ENCODE peak calls at places on chromosomes 5 and 9, in eight cellular contexts. U, H, P, D, S, V, R and L are unnamed samples.

GRCh38 chr5:68169898-68170297 is 45.7 kb upstream of the PIK3R1 start:
- DNase-seq in P (no peak), S (no peak), H (no peak), V (no peak), R (no peak), D (no peak), U (no peak), L (no peak)

GRCh38 chr5:81265101-81265500 is 32.0 kb downstream of the CKMT2 start:
- DNase-seq in H (no peak), P (no peak), U (no peak), V (no peak), S (no peak), D (no peak), R (no peak), L (peak; percentile 60)

GRCh38 chr5:176373100-176373818 is 8.0 kb downstream of the ARL10 start:
- DNase-seq in P (no peak), D (no peak), H (no peak), R (no peak), U (no peak), V (no peak), S (no peak), L (no peak)

GRCh38 chr9:83714316-83714715 is 6.6 kb upstream of the UBQLN1 start:
- DNase-seq in S (peak; percentile 16), V (no peak), H (no peak), U (no peak), R (no peak), P (no peak), D (no peak), L (peak; percentile 21)

GRCh38 chr9:113349434-113350337 is at the start of gene BSPRY:
- DNase-seq in D (peak; percentile 67), H (no peak), R (no peak), P (peak; percentile 56), V (peak; percentile 8), S (no peak), U (no peak), L (peak; percentile 34)

GRCh38 chr5:80181618-80182211 is 74.1 kb downstream of the SERINC5 start:
- DNase-seq in S (peak; percentile 100), D (no peak), R (no peak), V (peak; percentile 45), H (no peak), P (no peak), U (no peak), L (no peak)

GRCh38 chr9:3756071-3756470 is 230.3 kb upstream of the RFX3 start:
- DNase-seq in S (no peak), U (no peak), P (no peak), V (no peak), R (no peak), H (no peak), D (no peak), L (no peak)

GRCh38 chr9:13480688-13481087 is 201.2 kb upstream of the MPDZ start:
- DNase-seq in U (no peak), H (no peak), P (no peak), R (no peak), S (no peak), D (no peak), V (no peak), L (peak; percentile 70)

GRCh38 chr9:33453999-33454660 is 6.7 kb upstream of the AQP3 start:
- DNase-seq in V (no peak), U (no peak), D (no peak), R (no peak), S (peak; percentile 51), P (peak; percentile 65), H (no peak), L (no peak)

GRCh38 chr9:33453286-33453882 is 6.0 kb upstream of the AQP3 start:
- DNase-seq in U (no peak), H (no peak), V (no peak), D (no peak), P (no peak), S (no peak), R (no peak), L (no peak)

GRCh38 chr9:33455952-33456351 is 8.6 kb upstream of the AQP3 start:
- DNase-seq in R (no peak), S (peak; percentile 85), P (no peak), U (no peak), D (no peak), V (no peak), H (no peak), L (no peak)

GRCh38 chr9:33450747-33451146 is 3.4 kb upstream of the AQP3 start:
- DNase-seq in R (no peak), D (no peak), U (no peak), H (no peak), V (no peak), P (no peak), S (no peak), L (no peak)

DNA sequence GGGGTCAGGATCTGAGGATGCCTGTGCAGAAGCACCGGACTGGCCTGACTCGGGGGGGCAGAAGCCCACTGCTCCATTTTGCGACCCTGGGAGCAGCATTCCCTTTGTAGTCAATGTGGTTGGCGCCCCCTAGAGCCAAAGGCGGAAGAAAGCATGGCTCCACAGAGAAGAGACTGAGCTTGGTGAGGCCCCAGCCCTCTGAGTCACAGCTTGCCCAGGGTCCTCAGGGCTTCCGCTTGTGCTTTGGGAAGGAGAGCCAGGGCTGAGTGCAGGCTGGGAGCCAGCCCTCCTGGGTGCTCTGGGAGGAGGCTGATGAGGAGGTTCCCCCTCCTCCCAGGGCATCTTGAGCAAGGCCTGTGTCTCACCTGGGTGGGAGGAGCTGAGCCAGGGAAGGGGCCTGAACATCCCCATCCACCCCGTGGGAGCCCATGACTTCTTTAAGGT is 5.5 kb upstream of the AQP3 start:
- DNase-seq in P (peak; percentile 54), V (peak; percentile 39), U (peak; percentile 83), S (peak; percentile 64), R (no peak), D (peak; percentile 51), H (peak; percentile 43), L (peak; percentile 89)
- H3K4me3 ChIP-seq in P (no peak overlapping the region), V (no peak overlapping the region), U (no peak overlapping the region), S (no peak overlapping the region), R (no peak overlapping the region), D (no peak overlapping the region), H (no peak overlapping the region), L (no peak overlapping the region)

GRCh38 chr9:124007157-124007460 is 4.5 kb upstream of the LHX2 start:
- DNase-seq in D (no peak), R (no peak), P (no peak), U (no peak), S (no peak), V (no peak), H (no peak), L (no peak)

GRCh38 chr9:124008855-124009834 is 2.4 kb upstream of the LHX2 start:
- DNase-seq in V (no peak), R (no peak), U (peak; percentile 54), P (peak; percentile 71), H (peak; percentile 34), S (no peak), D (no peak), L (no peak)

GRCh38 chr9:124008307-124008854 is 3.2 kb upstream of the LHX2 start:
- DNase-seq in H (no peak), P (no peak), U (peak; percentile 57), S (no peak), R (no peak), V (no peak), D (no peak), L (no peak)

GRCh38 chr9:124006448-124007156 is 5.0 kb upstream of the LHX2 start:
- DNase-seq in V (no peak), S (no peak), U (no peak), D (no peak), P (no peak), R (no peak), H (no peak), L (no peak)

DNA sequence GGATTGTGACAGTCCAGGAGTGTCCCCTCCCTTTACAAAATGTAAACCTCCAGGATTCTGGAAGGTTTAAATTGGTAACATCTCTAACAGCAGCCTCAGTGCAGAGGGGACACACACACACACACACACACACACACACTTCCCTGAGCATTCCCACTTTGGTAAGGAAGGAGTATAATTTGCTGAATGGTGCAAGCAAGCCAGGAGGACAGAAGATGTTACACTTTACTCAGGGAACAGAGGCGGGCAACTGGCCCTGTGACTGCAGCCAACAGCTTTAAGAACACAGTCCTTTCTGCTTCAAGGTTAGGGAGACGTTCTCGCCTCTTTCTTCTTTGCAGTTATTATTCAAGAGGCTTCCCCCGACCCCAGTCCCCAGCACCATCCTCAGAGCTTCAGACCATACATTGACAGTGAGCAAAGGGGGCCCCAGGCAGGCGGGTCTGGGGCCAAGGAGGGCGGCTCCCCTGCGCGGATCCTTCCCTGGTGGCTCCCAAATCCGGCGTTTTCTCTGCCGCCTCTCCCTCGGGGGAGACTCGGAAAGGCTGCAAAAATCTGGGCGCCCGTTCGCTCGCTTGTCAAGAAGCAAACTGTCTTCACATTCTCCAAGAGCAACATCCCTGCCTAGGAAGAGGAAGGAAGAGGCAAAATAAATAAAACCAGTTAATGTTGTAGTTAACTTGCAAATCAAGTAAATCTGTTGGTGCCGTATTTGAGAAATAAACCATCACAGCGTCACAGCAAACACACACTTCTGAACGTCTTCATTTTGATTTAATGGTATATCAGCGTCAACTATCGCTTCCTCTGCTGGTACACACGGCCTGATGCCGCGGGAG is 3.9 kb upstream of the LHX2 start:
- DNase-seq in R (no peak), U (no peak), H (no peak), D (no peak), P (no peak), S (no peak), V (no peak), L (no peak)
- H3K4me3 ChIP-seq in R (no peak overlapping the region), U (peak overlapping the region; percentile 40), H (peak overlapping the region; percentile 68), D (no peak overlapping the region), P (peak overlapping the region; percentile 46), S (no peak overlapping the region), V (no peak overlapping the region), L (no peak overlapping the region)

DNA sequence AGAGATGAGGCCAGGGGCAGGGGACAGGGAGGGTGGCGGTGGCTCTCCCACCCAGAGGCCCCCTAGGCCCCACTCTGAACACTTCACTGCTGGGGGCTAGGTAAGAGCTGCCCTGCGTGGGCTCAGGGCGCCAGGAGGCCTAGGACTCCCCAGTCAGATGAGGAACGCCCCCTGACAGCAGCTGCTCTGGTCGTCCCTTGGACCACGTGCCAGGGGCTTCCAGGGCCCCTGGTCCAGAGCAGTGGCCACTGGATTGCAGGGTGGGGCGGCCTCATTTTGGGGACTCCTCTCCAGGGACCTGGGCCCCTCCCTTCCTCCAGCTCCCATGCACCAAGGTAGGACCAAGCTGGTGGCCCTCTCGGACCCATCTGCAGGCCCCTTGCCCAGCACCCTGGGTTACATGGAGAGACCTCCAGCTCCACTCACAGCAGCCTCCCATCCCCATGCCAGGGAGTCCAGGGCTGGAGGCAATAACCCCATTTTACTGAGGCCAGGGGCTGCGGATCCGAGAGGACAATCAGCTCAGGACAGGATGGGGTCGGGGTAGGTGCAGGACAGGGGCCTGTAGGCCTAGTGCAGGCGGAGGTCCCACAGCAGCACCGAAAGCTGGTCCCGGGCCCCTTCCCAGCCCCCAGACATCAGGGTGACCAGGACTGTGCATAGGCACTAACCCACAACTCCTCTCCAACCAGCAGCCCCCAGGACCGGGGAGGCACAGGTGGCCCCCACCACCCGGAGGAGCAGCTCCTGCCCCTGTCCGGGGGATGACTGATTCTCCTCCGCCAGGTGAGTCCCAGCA is 1.5 kb downstream of the EGFL7 start:
- DNase-seq in H (no peak), D (no peak), S (no peak), V (no peak), R (no peak), U (no peak), P (no peak), L (no peak)
- H3K4me3 ChIP-seq in H (peak overlapping the region; percentile 63), D (no peak overlapping the region), S (no peak overlapping the region), V (no peak overlapping the region), R (peak overlapping the region; percentile 43), U (no peak overlapping the region), P (no peak overlapping the region), L (no peak overlapping the region)

GRCh38 chr9:762217-762616 is 79.3 kb upstream of the DMRT1 start:
- DNase-seq in H (no peak), P (no peak), V (no peak), D (no peak), R (no peak), U (no peak), S (no peak), L (no peak)

GRCh38 chr9:764105-764524 is 77.4 kb upstream of the DMRT1 start:
- DNase-seq in R (no peak), V (no peak), U (peak; percentile 67), H (peak; percentile 44), P (peak; percentile 28), D (peak; percentile 29), S (peak; percentile 90), L (peak; percentile 89)

GRCh38 chr9:763692-764091 is 77.8 kb upstream of the DMRT1 start:
- DNase-seq in H (no peak), V (no peak), S (no peak), U (no peak), D (no peak), P (no peak), R (no peak), L (no peak)

GRCh38 chr9:761793-762190 is 79.7 kb upstream of the DMRT1 start:
- DNase-seq in H (no peak), U (no peak), R (no peak), P (no peak), S (no peak), D (no peak), V (no peak), L (no peak)

GRCh38 chr9:764986-765385 is 76.5 kb upstream of the DMRT1 start:
- DNase-seq in H (no peak), S (no peak), U (no peak), R (no peak), V (no peak), P (no peak), D (no peak), L (no peak)
- H3K4me3 ChIP-seq in H (no peak overlapping the region), S (no peak overlapping the region), U (no peak overlapping the region), R (no peak overlapping the region), V (no peak overlapping the region), P (no peak overlapping the region), D (no peak overlapping the region), L (no peak overlapping the region)